ENCODE peak calls at places on chromosome 22, in five cellular contexts. J, L, F, P and M are unnamed samples.

GRCh38 chr22:17867160-17867785 is 93.0 kb upstream of the BID start:
- DNase-seq in F (no peak), P (no peak), L (peak; percentile 58), J (peak; percentile 86), M (peak; percentile 44)

GRCh38 chr22:27663031-27663367 is 138.6 kb downstream of the MN1 start:
- DNase-seq in P (no peak), J (no peak), L (no peak), F (no peak), M (no peak)

GRCh38 chr22:20243545-20244249 is 24.4 kb downstream of the RTN4R start:
- DNase-seq in F (peak; percentile 25), J (peak; percentile 49), L (peak; percentile 82), P (no peak), M (peak; percentile 25)

GRCh38 chr22:43750751-43751150 is 61.4 kb downstream of the EFCAB6 start:
- DNase-seq in L (no peak), P (no peak), F (no peak), J (no peak), M (no peak)

GRCh38 chr22:19811211-19811621 is 43.5 kb downstream of the GNB1L start:
- DNase-seq in L (no peak), J (no peak), P (no peak), F (no peak), M (no peak)

GRCh38 chr22:47015589-47016178 is 253.2 kb downstream of the TBC1D22A start:
- DNase-seq in J (no peak), P (no peak), F (no peak), L (no peak), M (no peak)

GRCh38 chr22:46738961-46739870 is 1.2 kb upstream of the CERK start:
- DNase-seq in P (no peak), J (peak; percentile 86), F (peak; percentile 61), L (peak; percentile 22), M (no peak)

GRCh38 chr22:24875862-24876506 is 70.0 kb downstream of the SGSM1 start:
- DNase-seq in J (no peak), F (no peak), L (peak; percentile 18), P (peak; percentile 38), M (no peak)

GRCh38 chr22:45709004-45709739 is 37.5 kb downstream of the ATXN10 start:
- DNase-seq in L (no peak), F (no peak), J (no peak), P (no peak), M (no peak)

GRCh38 chr22:33535937-33536875 is 384.1 kb downstream of the LARGE1 start:
- DNase-seq in L (no peak), J (no peak), P (no peak), F (no peak), M (no peak)

GRCh38 chr22:44623771-44624510 is 78.1 kb upstream of the PRR5 start:
- DNase-seq in P (no peak), L (peak; percentile 25), F (no peak), J (no peak), M (no peak)

GRCh38 chr22:33921576-33922181 is 1.4 kb upstream of the LARGE1 start:
- DNase-seq in J (peak; percentile 59), L (no peak), F (peak; percentile 52), P (no peak), M (peak; percentile 59)

GRCh38 chr22:20315337-20316216 is 4.3 kb downstream of the DGCR6L start:
- DNase-seq in J (peak; percentile 5), P (no peak), L (no peak), F (peak; percentile 2), M (peak; percentile 13)

GRCh38 chr22:26642465-26643367 is 14.7 kb upstream of the MIAT start:
- DNase-seq in J (peak; percentile 53), L (peak; percentile 64), P (no peak), F (no peak), M (no peak)

GRCh38 chr22:47090591-47091240 is 328.3 kb downstream of the TBC1D22A start:
- DNase-seq in L (peak; percentile 58), P (no peak), J (no peak), F (no peak), M (peak; percentile 22)

GRCh38 chr22:19443544-19444211 is 3.8 kb downstream of the C22orf39 start:
- DNase-seq in J (no peak), L (no peak), F (no peak), P (no peak), M (no peak)

GRCh38 chr22:49146511-49146910 is 681.2 kb downstream of the BRD1 start:
- DNase-seq in J (no peak), P (no peak), L (no peak), F (no peak), M (no peak)

GRCh38 chr22:19130959-19131684 is at the start of gene TSSK2:
- DNase-seq in F (no peak), P (no peak), J (no peak), L (no peak), M (no peak)

GRCh38 chr22:27992294-27993165 is 73.5 kb upstream of the PITPNB start:
- DNase-seq in F (no peak), P (no peak), L (no peak), J (no peak), M (peak; percentile 38)

GRCh38 chr22:27139935-27140493 is 482.6 kb downstream of the MIAT start:
- DNase-seq in L (no peak), F (no peak), P (no peak), J (no peak), M (no peak)

DNA sequence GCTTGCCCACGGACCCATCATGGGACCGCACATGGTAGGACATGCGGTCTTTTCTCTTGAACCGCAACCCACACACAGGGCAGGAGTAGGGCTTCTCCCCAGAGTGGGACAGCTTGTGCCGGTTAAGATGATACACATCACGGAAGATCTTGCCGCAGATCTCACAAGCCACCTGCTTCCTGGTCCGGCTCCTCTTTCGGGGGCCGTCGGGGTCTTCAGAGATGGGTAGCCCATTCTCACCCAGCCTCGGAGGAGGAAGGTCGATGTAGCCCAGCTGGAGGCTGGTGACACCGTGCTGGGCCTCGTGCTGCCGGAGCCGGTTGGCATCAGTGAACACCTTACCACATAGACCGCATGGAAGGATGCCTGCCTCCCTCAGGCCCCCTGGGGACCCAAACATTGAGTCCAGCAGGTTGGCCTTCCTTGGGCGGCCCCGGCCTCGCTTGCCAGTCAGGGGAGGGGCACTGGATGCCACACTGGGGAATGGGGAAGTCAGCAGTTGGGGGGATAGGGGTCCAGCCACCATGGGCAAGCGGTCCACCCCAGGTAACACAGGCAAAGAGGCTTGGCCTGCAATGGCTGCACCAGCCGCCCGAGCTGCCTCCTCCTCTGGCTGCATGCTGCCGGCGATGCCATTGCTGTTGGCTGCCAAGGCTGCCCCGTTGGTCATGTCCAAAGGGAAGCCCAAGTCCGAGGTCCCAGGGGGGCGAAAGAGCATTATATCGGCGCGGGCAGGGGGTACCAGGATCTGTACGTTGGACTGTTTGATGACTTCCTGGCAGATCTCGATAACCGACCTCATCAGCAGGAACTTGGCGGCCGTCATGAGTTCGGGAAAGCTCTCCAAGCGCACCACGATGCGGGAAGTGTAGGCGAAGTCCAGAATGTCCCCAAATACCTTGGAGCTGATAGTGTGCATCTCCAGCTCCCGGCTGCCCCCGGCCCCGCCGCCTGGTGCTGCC is 1.5 kb downstream of the PATZ1 start:
- DNase-seq in P (no peak), J (peak; percentile 64), F (peak; percentile 65), L (no peak), M (peak; percentile 55)
- TF ChIP-seq POLR2A in P (no peak), J (no peak), F (no peak), L (no peak), M (no peak)

GRCh38 chr22:42656578-42656977 is 7.4 kb upstream of the CYB5R3 start:
- DNase-seq in P (no peak), F (no peak), L (peak; percentile 11), J (no peak), M (no peak)

GRCh38 chr22:42664976-42665831 is 16.0 kb upstream of the CYB5R3 start:
- DNase-seq in L (no peak), J (no peak), F (peak; percentile 73), P (no peak), M (peak; percentile 56)

GRCh38 chr22:42662114-42663021 is 13.2 kb upstream of the CYB5R3 start:
- DNase-seq in L (peak; percentile 77), J (peak; percentile 87), P (no peak), F (peak; percentile 79), M (peak; percentile 64)
- TF ChIP-seq CTCF in L (peak; percentile 76), J (peak; percentile 89), P (peak; percentile 72), F (peak; percentile 81), M (peak; percentile 91)

DNA sequence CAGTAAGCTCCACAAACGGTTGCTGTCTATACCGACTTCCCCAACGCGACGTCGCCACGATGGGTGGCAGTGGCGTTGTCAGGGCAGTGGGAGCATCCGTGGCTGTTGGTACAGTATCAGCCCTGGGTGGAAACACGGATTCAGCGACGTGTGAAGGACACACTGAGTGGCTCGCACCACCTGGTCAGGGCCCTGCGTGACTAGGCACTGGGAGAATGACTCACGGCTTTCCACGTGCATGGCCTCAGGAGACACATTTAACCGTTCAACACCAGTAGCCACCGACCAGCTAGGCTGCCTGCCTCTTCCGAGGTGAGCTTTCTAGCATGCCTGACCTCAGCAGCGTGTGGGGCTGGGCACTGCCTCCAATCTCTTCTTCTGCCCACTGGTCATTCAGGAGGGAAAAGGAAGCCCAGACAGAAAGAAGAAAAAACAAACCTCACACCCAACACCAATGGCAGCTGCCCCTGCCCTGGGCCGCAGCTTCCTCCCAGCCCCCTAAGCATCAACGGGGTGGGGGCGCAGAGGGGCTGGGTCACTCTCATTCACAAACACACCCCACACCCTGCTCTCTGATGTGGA is 59.0 kb downstream of the MYH9 start:
- DNase-seq in J (peak; percentile 56), L (peak; percentile 27), F (peak; percentile 61), P (no peak), M (peak; percentile 81)
- TF ChIP-seq POLR2AphosphoS5 in J (peak; percentile 57), L (no peak), F (peak; percentile 30), P (peak; percentile 52), M (peak; percentile 68)

GRCh38 chr22:50247748-50248147 is 2.9 kb upstream of the TUBGCP6 start:
- DNase-seq in P (no peak), J (peak; percentile 77), L (peak; percentile 56), F (no peak), M (no peak)

GRCh38 chr22:50244420-50245213 is at the start of gene TUBGCP6:
- DNase-seq in F (peak; percentile 96), P (peak; percentile 39), L (peak; percentile 82), J (peak; percentile 96), M (peak; percentile 93)

GRCh38 chr22:50245214-50246072 is 620 bp upstream of the TUBGCP6 start:
- DNase-seq in F (no peak), P (no peak), J (peak; percentile 38), L (no peak), M (no peak)

GRCh38 chr22:50248192-50249084 is 2.6 kb downstream of the HDAC10 start:
- DNase-seq in P (no peak), J (no peak), F (no peak), L (no peak), M (no peak)

DNA sequence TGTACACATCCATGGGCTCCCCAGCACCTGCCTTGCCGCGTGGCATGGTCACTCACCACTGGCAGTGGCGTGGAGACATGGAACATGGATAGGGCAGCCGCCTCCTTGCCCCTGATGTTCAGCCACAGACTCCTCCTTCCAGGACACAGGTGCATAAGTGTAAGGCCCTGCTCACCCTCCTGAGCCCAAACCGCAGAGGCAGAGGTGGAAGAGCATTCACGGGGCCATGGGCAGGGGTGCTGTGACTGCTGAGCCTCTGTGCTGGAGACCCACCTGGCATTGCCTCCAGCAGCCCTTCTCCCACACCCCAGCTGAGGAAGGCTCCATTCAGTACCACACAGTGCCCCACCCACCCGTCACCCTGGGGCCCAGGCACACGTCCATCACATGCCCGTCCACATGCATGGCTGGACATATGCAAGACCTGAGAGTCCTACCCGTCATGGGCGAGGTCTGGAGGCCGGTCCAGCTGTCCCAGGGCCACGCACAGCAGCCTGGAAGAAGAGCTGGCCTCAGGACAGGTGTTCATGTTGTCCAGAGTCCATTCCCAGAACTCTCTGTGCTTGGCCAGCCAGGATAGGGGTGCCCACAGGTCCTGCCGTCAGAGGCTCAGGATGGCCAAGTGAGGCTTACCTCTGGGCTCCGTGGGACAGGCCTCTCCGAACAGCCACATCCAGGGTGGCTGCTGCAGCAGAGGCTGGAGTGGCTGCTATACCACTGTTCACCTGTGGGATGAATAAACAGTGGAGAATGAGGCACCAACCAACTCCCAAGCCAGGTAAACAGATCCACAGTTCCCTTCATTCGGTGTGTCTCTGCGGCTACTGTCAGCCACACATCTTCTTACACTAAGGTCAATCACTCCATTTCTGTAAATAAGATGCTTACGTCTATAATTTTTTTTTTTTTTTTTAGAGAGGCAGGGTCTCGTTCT is 1.7 kb upstream of the TUBGCP6 start:
- DNase-seq in P (no peak), L (no peak), J (no peak), F (no peak), M (no peak)
- TF ChIP-seq POLR2A in P (no peak), L (no peak), J (no peak), F (no peak), M (no peak)